ENCODE peak calls at places on chromosomes 12 and 14, in four cellular contexts. Q is stimulated activated CD4-positive, alpha-beta T cell treated with anti-CD3 and anti-CD28 coated beads, Interleukin-1b, Interleukin-23, amount 100 ng/mL, for 48 hours; J is HT-29; B is GM12891. N is an unnamed sample.

GRCh38 chr14:23103581-23103980 is 1.2 kb downstream of the CIROP start:
- DNase-seq in J (no peak), Q (no peak), B (no peak), N (no peak)

GRCh38 chr12:52813885-52814709 is at the start of gene KRT4:
- DNase-seq in B (no peak), J (no peak), Q (no peak), N (no peak)

GRCh38 chr12:112430929-112431328 is 12.2 kb downstream of the PTPN11 start:
- DNase-seq in B (no peak), J (no peak), Q (peak; percentile 16), N (no peak)

GRCh38 chr12:55743131-55743921 is 404 bp downstream of the GDF11 start:
- DNase-seq in B (peak; percentile 74), J (peak; percentile 66), Q (peak; percentile 52), N (peak; percentile 77)

GRCh38 chr14:61472801-61473376 is 151.5 kb downstream of the PRKCH start:
- DNase-seq in B (no peak), J (no peak), Q (peak; percentile 90), N (no peak)

GRCh38 chr12:113980537-113981337 is 14.6 kb upstream of the RBM19 start:
- DNase-seq in J (peak; percentile 81), B (peak; percentile 28), Q (peak; percentile 14), N (no peak)

GRCh38 chr12:43098078-43098477 is 453.9 kb downstream of the ADAMTS20 start:
- DNase-seq in B (no peak), Q (no peak), J (no peak), N (no peak)

GRCh38 chr14:81710232-81710845 is 176.7 kb upstream of the SEL1L start:
- DNase-seq in Q (no peak), J (peak; percentile 34), B (no peak), N (no peak)

GRCh38 chr14:38900887-38901286 is 202.1 kb downstream of the SEC23A start:
- DNase-seq in J (no peak), B (no peak), Q (no peak), N (no peak)

GRCh38 chr12:47801904-47802246 is 17.8 kb downstream of the HDAC7 start:
- DNase-seq in Q (no peak), J (no peak), B (no peak), N (no peak)

GRCh38 chr12:29627221-29627620 is 129.7 kb upstream of the OVCH1 start:
- DNase-seq in J (no peak), Q (no peak), B (no peak), N (no peak)

GRCh38 chr12:130716918-130717306 is 813 bp upstream of the RIMBP2 start:
- DNase-seq in B (no peak), J (no peak), Q (no peak), N (no peak)

GRCh38 chr12:81125691-81126090 is 47.8 kb downstream of the ACSS3 start:
- DNase-seq in B (no peak), Q (no peak), J (no peak), N (no peak)

GRCh38 chr12:13093850-13094225 is 9.6 kb downstream of the GSG1 start:
- DNase-seq in Q (no peak), J (no peak), B (no peak), N (no peak)